ENCODE peak calls at places on chromosomes 5 and 9, in five cellular contexts. K is GM18507; L is activated CD4-positive, alpha-beta T cell treated with anti-CD3 and anti-CD28 coated beads, Interleukin-2, amount 10 ng/mL, durations not matched to agents 24 days and 14 days; B is GDM1; Y is A549. P is an unnamed sample.

GRCh38 chr5:127088226-127088625 is 14.9 kb upstream of the C5orf63 start:
- DNase-seq in K (no peak), L (no peak), B (no peak), Y (peak), P (no peak)

GRCh38 chr5:175466700-175467318 is 11.6 kb upstream of the SFXN1 start:
- DNase-seq in K (no peak), L (no peak), B (no peak), Y (no peak), P (no peak)

GRCh38 chr5:9104576-9105339 is 441.1 kb downstream of the SEMA5A start:
- DNase-seq in K (no peak), L (no peak), B (no peak), Y (no peak), P (no peak)

GRCh38 chr9:13928988-13929387 is 385.0 kb downstream of the NFIB start:
- DNase-seq in K (no peak), L (no peak), B (no peak), Y (no peak), P (no peak)

GRCh38 chr5:149584106-149584505 is 2.8 kb downstream of the ARHGEF37 start:
- DNase-seq in K (no peak), L (no peak), B (peak), Y (no peak), P (no peak)

GRCh38 chr5:586751-587285 is 25.3 kb upstream of the CEP72 start:
- DNase-seq in K (no peak), L (no peak), B (no peak), Y (peak), P (no peak)

GRCh38 chr9:134493471-134494272 is 147.9 kb upstream of the COL5A1 start:
- DNase-seq in K (no peak), L (no peak), B (no peak), Y (no peak), P (no peak)

GRCh38 chr5:18043344-18043743 is 409.1 kb downstream of the TAF11L14 start:
- DNase-seq in K (no peak), L (no peak), B (no peak), Y (no peak), P (no peak)

GRCh38 chr9:87270241-87271234 is 227.1 kb upstream of the DAPK1 start:
- DNase-seq in K (no peak), L (no peak), B (no peak), Y (no peak), P (no peak)

P was measured in GM12892.